ENCODE peak calls at places on chromosomes 7 and 10, in nine cellular contexts. One of them, this sample, is unnamed.

GRCh38 chr7:1558181-1558811 is 2.3 kb upstream of the TMEM184A start:
- DNase-seq in cardiac muscle cell: peak; percentile 26
- DNase-seq in IMR-90: no peak
- DNase-seq in CD8-positive, alpha-beta T cell: no peak
- DNase-seq in heart right ventricle: peak; percentile 72
- DNase-seq in tibial artery: no peak
- DNase-seq in kidney epithelial cell: no peak
- DNase-seq in endothelial cell of umbilical vein: peak; percentile 28
- DNase-seq in HCT116: no peak
- DNase-seq in this sample: no peak

GRCh38 chr7:95630702-95631458 is 34.6 kb upstream of the PDK4 start:
- DNase-seq in IMR-90: no peak
- DNase-seq in heart right ventricle: no peak
- DNase-seq in HCT116: no peak
- DNase-seq in kidney epithelial cell: no peak
- DNase-seq in endothelial cell of umbilical vein: no peak
- DNase-seq in tibial artery: no peak
- DNase-seq in CD8-positive, alpha-beta T cell: no peak
- DNase-seq in cardiac muscle cell: peak; percentile 27
- DNase-seq in this sample: no peak

GRCh38 chr10:21293518-21294356 is 231.7 kb downstream of the SKIDA1 start:
- DNase-seq in kidney epithelial cell: no peak
- DNase-seq in endothelial cell of umbilical vein: no peak
- DNase-seq in HCT116: no peak
- DNase-seq in CD8-positive, alpha-beta T cell: no peak
- DNase-seq in tibial artery: no peak
- DNase-seq in cardiac muscle cell: peak; percentile 47
- DNase-seq in heart right ventricle: no peak
- DNase-seq in IMR-90: no peak
- DNase-seq in this sample: no peak

GRCh38 chr10:11835704-11836103 is 12.5 kb downstream of the PROSER2 start:
- DNase-seq in kidney epithelial cell: no peak
- DNase-seq in heart right ventricle: no peak
- DNase-seq in tibial artery: no peak
- DNase-seq in CD8-positive, alpha-beta T cell: no peak
- DNase-seq in HCT116: no peak
- DNase-seq in IMR-90: no peak
- DNase-seq in endothelial cell of umbilical vein: no peak
- DNase-seq in cardiac muscle cell: no peak
- DNase-seq in this sample: no peak

GRCh38 chr7:129367349-129367699 is 66.9 kb upstream of the STRIP2 start:
- DNase-seq in tibial artery: no peak
- DNase-seq in HCT116: no peak
- DNase-seq in CD8-positive, alpha-beta T cell: no peak
- DNase-seq in heart right ventricle: no peak
- DNase-seq in cardiac muscle cell: no peak
- DNase-seq in kidney epithelial cell: no peak
- DNase-seq in endothelial cell of umbilical vein: no peak
- DNase-seq in IMR-90: no peak
- DNase-seq in this sample: no peak

GRCh38 chr10:132471125-132471451 is 66.5 kb upstream of the INPP5A start:
- DNase-seq in heart right ventricle: no peak
- DNase-seq in tibial artery: no peak
- DNase-seq in CD8-positive, alpha-beta T cell: no peak
- DNase-seq in kidney epithelial cell: no peak
- DNase-seq in endothelial cell of umbilical vein: no peak
- DNase-seq in cardiac muscle cell: no peak
- DNase-seq in HCT116: no peak
- DNase-seq in IMR-90: no peak
- DNase-seq in this sample: no peak

GRCh38 chr7:55971045-55971444 is 6.7 kb downstream of the NIPSNAP2 start:
- DNase-seq in endothelial cell of umbilical vein: no peak
- DNase-seq in HCT116: no peak
- DNase-seq in kidney epithelial cell: no peak
- DNase-seq in tibial artery: no peak
- DNase-seq in CD8-positive, alpha-beta T cell: no peak
- DNase-seq in IMR-90: no peak
- DNase-seq in cardiac muscle cell: no peak
- DNase-seq in heart right ventricle: no peak
- DNase-seq in this sample: no peak

GRCh38 chr7:87592300-87592699 is 8.4 kb downstream of the ABCB1 start:
- DNase-seq in cardiac muscle cell: no peak
- DNase-seq in heart right ventricle: no peak
- DNase-seq in kidney epithelial cell: no peak
- DNase-seq in endothelial cell of umbilical vein: no peak
- DNase-seq in HCT116: no peak
- DNase-seq in IMR-90: no peak
- DNase-seq in tibial artery: no peak
- DNase-seq in CD8-positive, alpha-beta T cell: no peak
- DNase-seq in this sample: no peak

GRCh38 chr10:115125505-115125904 is 32.3 kb downstream of the ATRNL1 start:
- DNase-seq in IMR-90: no peak
- DNase-seq in HCT116: no peak
- DNase-seq in tibial artery: no peak
- DNase-seq in kidney epithelial cell: no peak
- DNase-seq in CD8-positive, alpha-beta T cell: no peak
- DNase-seq in heart right ventricle: no peak
- DNase-seq in cardiac muscle cell: no peak
- DNase-seq in endothelial cell of umbilical vein: no peak
- DNase-seq in this sample: no peak

DNA sequence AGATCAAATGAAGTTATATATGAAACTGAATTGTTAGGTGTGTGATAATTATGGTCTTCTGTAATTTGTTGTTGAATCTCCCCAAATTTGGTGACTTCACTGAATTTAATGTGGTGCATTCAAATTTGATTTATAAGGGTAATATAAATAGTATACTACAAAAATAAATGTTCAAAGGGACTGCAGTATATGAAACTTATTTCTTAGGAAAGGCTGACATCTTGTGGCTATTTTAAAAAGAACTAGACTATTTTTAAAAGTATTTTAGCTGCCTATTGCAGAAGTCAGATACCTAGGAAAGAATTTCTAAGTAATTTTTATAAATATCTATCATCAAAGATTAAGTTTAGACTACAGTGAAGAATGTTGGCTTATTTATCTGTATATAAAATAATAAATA is 36.6 kb downstream of the ATRNL1 start:
- DNase-seq in kidney epithelial cell: no peak
- DNase-seq in IMR-90: peak; percentile 37
- DNase-seq in CD8-positive, alpha-beta T cell: no peak
- DNase-seq in endothelial cell of umbilical vein: peak; percentile 46
- DNase-seq in heart right ventricle: no peak
- DNase-seq in cardiac muscle cell: peak; percentile 54
- DNase-seq in tibial artery: no peak
- DNase-seq in HCT116: peak; percentile 43
- DNase-seq in this sample: no peak
- TF ChIP-seq CTCF in kidney epithelial cell: no peak
- TF ChIP-seq CTCF in IMR-90: peak; percentile 56
- TF ChIP-seq CTCF in CD8-positive, alpha-beta T cell: peak; percentile 25
- TF ChIP-seq CTCF in endothelial cell of umbilical vein: no peak
- TF ChIP-seq CTCF in heart right ventricle: peak; percentile 60
- TF ChIP-seq CTCF in cardiac muscle cell: peak; percentile 26
- TF ChIP-seq CTCF in tibial artery: peak; percentile 48
- TF ChIP-seq CTCF in HCT116: peak; percentile 52
- TF ChIP-seq CTCF in this sample: no peak

GRCh38 chr7:120991570-120991969 is 3.1 kb downstream of the CPED1 start:
- DNase-seq in CD8-positive, alpha-beta T cell: no peak
- DNase-seq in heart right ventricle: no peak
- DNase-seq in tibial artery: no peak
- DNase-seq in endothelial cell of umbilical vein: no peak
- DNase-seq in IMR-90: peak; percentile 90
- DNase-seq in HCT116: no peak
- DNase-seq in cardiac muscle cell: peak; percentile 38
- DNase-seq in kidney epithelial cell: no peak
- DNase-seq in this sample: no peak

GRCh38 chr7:120993011-120993574 is 4.6 kb downstream of the CPED1 start:
- DNase-seq in tibial artery: no peak
- DNase-seq in endothelial cell of umbilical vein: no peak
- DNase-seq in IMR-90: peak; percentile 26
- DNase-seq in heart right ventricle: no peak
- DNase-seq in kidney epithelial cell: no peak
- DNase-seq in cardiac muscle cell: no peak
- DNase-seq in CD8-positive, alpha-beta T cell: no peak
- DNase-seq in HCT116: no peak
- DNase-seq in this sample: no peak

GRCh38 chr7:120991133-120991532 is 2.6 kb downstream of the CPED1 start:
- DNase-seq in tibial artery: no peak
- DNase-seq in CD8-positive, alpha-beta T cell: no peak
- DNase-seq in endothelial cell of umbilical vein: no peak
- DNase-seq in IMR-90: no peak
- DNase-seq in cardiac muscle cell: no peak
- DNase-seq in kidney epithelial cell: no peak
- DNase-seq in HCT116: no peak
- DNase-seq in heart right ventricle: no peak
- DNase-seq in this sample: no peak

GRCh38 chr7:120993575-120994191 is 5.2 kb downstream of the CPED1 start:
- DNase-seq in tibial artery: no peak
- DNase-seq in IMR-90: peak; percentile 56
- DNase-seq in endothelial cell of umbilical vein: no peak
- DNase-seq in kidney epithelial cell: no peak
- DNase-seq in cardiac muscle cell: no peak
- DNase-seq in HCT116: no peak
- DNase-seq in heart right ventricle: no peak
- DNase-seq in CD8-positive, alpha-beta T cell: no peak
- DNase-seq in this sample: no peak

DNA sequence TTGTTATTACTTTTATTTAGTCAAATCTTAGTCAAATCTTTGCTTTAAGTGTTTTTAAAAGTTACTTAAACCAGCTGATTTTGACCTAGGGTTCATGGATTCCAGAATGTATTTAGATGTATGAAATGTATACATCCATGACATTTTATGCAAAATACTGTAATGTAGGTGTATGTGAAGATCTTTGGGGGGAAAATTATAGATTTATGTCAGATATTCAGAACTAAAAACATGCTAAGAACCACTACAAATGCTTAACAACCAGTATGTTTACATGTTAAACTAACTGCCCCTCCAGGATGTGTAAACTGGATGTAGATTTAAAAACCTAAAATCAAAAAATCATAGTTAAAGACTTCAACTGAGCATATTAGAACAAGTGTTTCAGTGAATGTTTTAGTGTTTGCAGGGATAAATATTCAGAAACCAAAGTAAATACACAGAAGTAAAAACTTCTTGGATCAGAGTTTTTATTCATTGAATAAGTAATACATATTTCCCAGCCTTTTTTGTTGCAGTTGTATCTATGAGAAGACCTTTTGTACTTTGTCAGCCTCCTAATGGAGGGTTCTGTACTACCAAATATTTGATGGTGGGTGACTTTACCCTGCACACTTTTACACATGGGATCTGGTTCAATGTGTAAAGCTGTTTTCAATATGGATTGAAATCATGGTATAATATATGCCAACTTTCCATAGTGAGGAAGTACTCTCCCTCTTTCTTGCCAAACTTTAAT is 3.9 kb downstream of the CPED1 start:
- DNase-seq in HCT116: no peak
- DNase-seq in cardiac muscle cell: no peak
- DNase-seq in endothelial cell of umbilical vein: no peak
- DNase-seq in heart right ventricle: no peak
- DNase-seq in tibial artery: no peak
- DNase-seq in IMR-90: no peak
- DNase-seq in CD8-positive, alpha-beta T cell: no peak
- DNase-seq in kidney epithelial cell: no peak
- DNase-seq in this sample: no peak
- H3K4me3 ChIP-seq in HCT116: no peak overlapping the region
- H3K4me3 ChIP-seq in cardiac muscle cell: no peak overlapping the region
- H3K4me3 ChIP-seq in endothelial cell of umbilical vein: no peak overlapping the region
- H3K4me3 ChIP-seq in heart right ventricle: peak overlapping the region; percentile 52
- H3K4me3 ChIP-seq in tibial artery: peak overlapping the region; percentile 63
- H3K4me3 ChIP-seq in IMR-90: peak overlapping the region; percentile 37
- H3K4me3 ChIP-seq in CD8-positive, alpha-beta T cell: no peak overlapping the region
- H3K4me3 ChIP-seq in kidney epithelial cell: no peak overlapping the region
- H3K4me3 ChIP-seq in this sample: peak overlapping the region; percentile 51

GRCh38 chr10:49634053-49634660 is 20.3 kb downstream of the CHAT start:
- DNase-seq in tibial artery: no peak
- DNase-seq in endothelial cell of umbilical vein: no peak
- DNase-seq in CD8-positive, alpha-beta T cell: no peak
- DNase-seq in kidney epithelial cell: no peak
- DNase-seq in cardiac muscle cell: no peak
- DNase-seq in IMR-90: no peak
- DNase-seq in heart right ventricle: no peak
- DNase-seq in HCT116: no peak
- DNase-seq in this sample: no peak

GRCh38 chr10:49633327-49634045 is 19.6 kb downstream of the CHAT start:
- DNase-seq in heart right ventricle: no peak
- DNase-seq in CD8-positive, alpha-beta T cell: no peak
- DNase-seq in cardiac muscle cell: no peak
- DNase-seq in IMR-90: no peak
- DNase-seq in HCT116: no peak
- DNase-seq in endothelial cell of umbilical vein: no peak
- DNase-seq in kidney epithelial cell: no peak
- DNase-seq in tibial artery: no peak
- DNase-seq in this sample: no peak

GRCh38 chr10:49632406-49633317 is 18.8 kb downstream of the CHAT start:
- DNase-seq in endothelial cell of umbilical vein: no peak
- DNase-seq in cardiac muscle cell: no peak
- DNase-seq in HCT116: peak; percentile 8
- DNase-seq in tibial artery: no peak
- DNase-seq in IMR-90: peak; percentile 2
- DNase-seq in kidney epithelial cell: peak; percentile 1
- DNase-seq in CD8-positive, alpha-beta T cell: no peak
- DNase-seq in heart right ventricle: no peak
- DNase-seq in this sample: peak; percentile 42

GRCh38 chr10:49629286-49629915 is 15.6 kb downstream of the CHAT start:
- DNase-seq in cardiac muscle cell: no peak
- DNase-seq in endothelial cell of umbilical vein: no peak
- DNase-seq in kidney epithelial cell: no peak
- DNase-seq in HCT116: no peak
- DNase-seq in tibial artery: no peak
- DNase-seq in heart right ventricle: no peak
- DNase-seq in IMR-90: no peak
- DNase-seq in CD8-positive, alpha-beta T cell: no peak
- DNase-seq in this sample: peak; percentile 14

GRCh38 chr10:49631975-49632374 is 18.1 kb downstream of the CHAT start:
- DNase-seq in kidney epithelial cell: no peak
- DNase-seq in CD8-positive, alpha-beta T cell: no peak
- DNase-seq in tibial artery: no peak
- DNase-seq in cardiac muscle cell: no peak
- DNase-seq in HCT116: no peak
- DNase-seq in endothelial cell of umbilical vein: no peak
- DNase-seq in heart right ventricle: no peak
- DNase-seq in IMR-90: no peak
- DNase-seq in this sample: no peak
- H3K36me3 ChIP-seq in kidney epithelial cell: no peaks in the 10 kb centered on the region
- H3K36me3 ChIP-seq in CD8-positive, alpha-beta T cell: no peaks in the 10 kb centered on the region
- H3K36me3 ChIP-seq in tibial artery: no peaks in the 10 kb centered on the region
- H3K36me3 ChIP-seq in cardiac muscle cell: no peaks in the 10 kb centered on the region
- H3K36me3 ChIP-seq in HCT116: no peaks in the 10 kb centered on the region
- H3K36me3 ChIP-seq in endothelial cell of umbilical vein: no peaks in the 10 kb centered on the region
- H3K36me3 ChIP-seq in heart right ventricle: no peaks in the 10 kb centered on the region
- H3K36me3 ChIP-seq in IMR-90: no peaks in the 10 kb centered on the region
- H3K36me3 ChIP-seq in this sample: no peaks in the 10 kb centered on the region

GRCh38 chr10:1141261-1141660 is 85.1 kb downstream of the WDR37 start:
- DNase-seq in CD8-positive, alpha-beta T cell: no peak
- DNase-seq in kidney epithelial cell: no peak
- DNase-seq in IMR-90: no peak
- DNase-seq in heart right ventricle: no peak
- DNase-seq in endothelial cell of umbilical vein: no peak
- DNase-seq in HCT116: no peak
- DNase-seq in tibial artery: no peak
- DNase-seq in cardiac muscle cell: no peak
- DNase-seq in this sample: no peak

GRCh38 chr10:1141701-1142100 is 85.5 kb downstream of the WDR37 start:
- DNase-seq in tibial artery: no peak
- DNase-seq in IMR-90: no peak
- DNase-seq in CD8-positive, alpha-beta T cell: no peak
- DNase-seq in HCT116: no peak
- DNase-seq in heart right ventricle: no peak
- DNase-seq in kidney epithelial cell: no peak
- DNase-seq in endothelial cell of umbilical vein: no peak
- DNase-seq in cardiac muscle cell: no peak
- DNase-seq in this sample: no peak

GRCh38 chr10:1137499-1138163 is 81.4 kb downstream of the WDR37 start:
- DNase-seq in endothelial cell of umbilical vein: no peak
- DNase-seq in CD8-positive, alpha-beta T cell: no peak
- DNase-seq in heart right ventricle: no peak
- DNase-seq in IMR-90: no peak
- DNase-seq in kidney epithelial cell: no peak
- DNase-seq in tibial artery: no peak
- DNase-seq in HCT116: no peak
- DNase-seq in cardiac muscle cell: no peak
- DNase-seq in this sample: no peak

GRCh38 chr10:1138529-1138928 is 82.3 kb downstream of the WDR37 start:
- DNase-seq in cardiac muscle cell: no peak
- DNase-seq in heart right ventricle: no peak
- DNase-seq in IMR-90: no peak
- DNase-seq in tibial artery: no peak
- DNase-seq in endothelial cell of umbilical vein: no peak
- DNase-seq in kidney epithelial cell: no peak
- DNase-seq in HCT116: no peak
- DNase-seq in CD8-positive, alpha-beta T cell: no peak
- DNase-seq in this sample: no peak

GRCh38 chr10:1142596-1142995 is 86.4 kb downstream of the WDR37 start:
- DNase-seq in IMR-90: no peak
- DNase-seq in HCT116: no peak
- DNase-seq in heart right ventricle: no peak
- DNase-seq in kidney epithelial cell: no peak
- DNase-seq in endothelial cell of umbilical vein: no peak
- DNase-seq in cardiac muscle cell: no peak
- DNase-seq in CD8-positive, alpha-beta T cell: no peak
- DNase-seq in tibial artery: no peak
- DNase-seq in this sample: no peak
- TF ChIP-seq CTCF in IMR-90: no peak
- TF ChIP-seq CTCF in HCT116: peak; percentile 64
- TF ChIP-seq CTCF in heart right ventricle: no peak
- TF ChIP-seq CTCF in kidney epithelial cell: peak; percentile 38
- TF ChIP-seq CTCF in endothelial cell of umbilical vein: peak; percentile 10
- TF ChIP-seq CTCF in cardiac muscle cell: peak; percentile 28
- TF ChIP-seq CTCF in CD8-positive, alpha-beta T cell: peak; percentile 35
- TF ChIP-seq CTCF in tibial artery: no peak
- TF ChIP-seq CTCF in this sample: no peak